ENCODE peak calls at places on chromosomes 3 and 15, in nine cellular contexts. Y, K, A, I, J, Z, F, G and M are unnamed samples.

GRCh38 chr3:183287301-183287971 is 34.4 kb downstream of the B3GNT5 start:
- DNase-seq in Y (no peak), K (no peak), A (peak; percentile 99), I (no peak), J (no peak), Z (no peak), F (peak; percentile 96), G (no peak), M (no peak)

GRCh38 chr3:126937533-126938432 is 45.1 kb upstream of the PLXNA1 start:
- DNase-seq in Y (no peak), K (no peak), A (no peak), I (no peak), J (no peak), Z (no peak), F (no peak), G (peak; percentile 62), M (no peak)

GRCh38 chr15:47179988-47180387 is 537.3 kb upstream of the SEMA6D start:
- DNase-seq in Y (no peak), K (no peak), A (no peak), I (no peak), J (no peak), Z (no peak), F (no peak), G (no peak), M (no peak)

GRCh38 chr3:52429031-52429430 is 15.9 kb downstream of the SEMA3G start:
- DNase-seq in Y (no peak), K (no peak), A (no peak), I (no peak), J (no peak), Z (no peak), F (no peak), G (no peak), M (no peak)

GRCh38 chr15:70274255-70274654 is 176.5 kb upstream of the TLE3 start:
- DNase-seq in Y (no peak), K (no peak), A (no peak), I (no peak), J (no peak), Z (no peak), F (no peak), G (no peak), M (no peak)

GRCh38 chr15:71607383-71607782 is 203.0 kb upstream of the NR2E3 start:
- DNase-seq in Y (no peak), K (no peak), A (no peak), I (no peak), J (no peak), Z (no peak), F (no peak), G (no peak), M (no peak)

GRCh38 chr3:107216711-107217110 is 160.5 kb upstream of the CCDC54 start:
- DNase-seq in Y (no peak), K (no peak), A (peak; percentile 99), I (peak; percentile 82), J (no peak), Z (no peak), F (peak; percentile 85), G (peak; percentile 60), M (no peak)

GRCh38 chr3:73448761-73449290 is 175.9 kb downstream of the PDZRN3 start:
- DNase-seq in Y (no peak), K (no peak), A (no peak), I (no peak), J (no peak), Z (no peak), F (no peak), G (no peak), M (no peak)

GRCh38 chr15:56215769-56216168 is 27.9 kb downstream of the RFX7 start:
- DNase-seq in Y (no peak), K (no peak), A (peak; percentile 78), I (no peak), J (no peak), Z (no peak), F (no peak), G (no peak), M (no peak)